ENCODE peak calls at places on chromosomes 4 and X, in five cellular contexts. F is IMR-90, L is adrenal gland, S is GM12891, X is erythroblast. W is an unnamed sample.

GRCh38 chr4:81648576-81649272 is 177.0 kb upstream of the RASGEF1B start:
- DNase-seq in X (no peak), F (no peak), L (no peak), S (peak; percentile 12), W (no peak)

GRCh38 chr4:119550857-119551532 is 77.6 kb downstream of the PDE5A start:
- DNase-seq in L (no peak), S (no peak), X (no peak), F (peak; percentile 73), W (no peak)

GRCh38 chr4:61201562-61202099 is 1.5 kb downstream of the ADGRL3 start:
- DNase-seq in L (no peak), X (no peak), F (no peak), S (peak; percentile 9), W (no peak)

GRCh38 chr4:108430921-108431320 is 189.5 kb upstream of the RPL34 start:
- DNase-seq in X (no peak), F (no peak), S (no peak), L (no peak), W (no peak)

GRCh38 chr4:188145626-188146025 is 6.4 kb downstream of the TRIML1 start:
- DNase-seq in S (no peak), L (no peak), X (no peak), F (peak; percentile 21), W (no peak)

GRCh38 chr4:6109842-6110560 is 90.3 kb downstream of the JAKMIP1 start:
- DNase-seq in F (no peak), X (no peak), S (no peak), L (no peak), W (peak; percentile 11)

GRCh38 chrX:136047969-136048368 is 62.7 kb downstream of the SLC9A6 start:
- DNase-seq in L (no peak), F (peak; percentile 55), X (no peak), S (no peak), W (no peak)

GRCh38 chr4:85807247-85807915 is 332.4 kb downstream of the ARHGAP24 start:
- DNase-seq in F (no peak), X (no peak), L (peak; percentile 2), S (no peak), W (no peak)

GRCh38 chr4:121514443-121514842 is 133.6 kb upstream of the QRFPR start:
- DNase-seq in F (no peak), S (no peak), L (no peak), X (no peak), W (no peak)

GRCh38 chr4:3476341-3476747 is 13.2 kb downstream of the DOK7 start:
- DNase-seq in L (no peak), F (no peak), S (no peak), X (no peak), W (no peak)

GRCh38 chr4:130099159-130099558 is 1003.2 kb downstream of the C4orf33 start:
- DNase-seq in X (no peak), L (no peak), F (no peak), S (no peak), W (no peak)

GRCh38 chr4:103497692-103498091 is 222.1 kb downstream of the TACR3 start:
- DNase-seq in L (no peak), X (no peak), S (no peak), F (no peak), W (no peak)

DNA sequence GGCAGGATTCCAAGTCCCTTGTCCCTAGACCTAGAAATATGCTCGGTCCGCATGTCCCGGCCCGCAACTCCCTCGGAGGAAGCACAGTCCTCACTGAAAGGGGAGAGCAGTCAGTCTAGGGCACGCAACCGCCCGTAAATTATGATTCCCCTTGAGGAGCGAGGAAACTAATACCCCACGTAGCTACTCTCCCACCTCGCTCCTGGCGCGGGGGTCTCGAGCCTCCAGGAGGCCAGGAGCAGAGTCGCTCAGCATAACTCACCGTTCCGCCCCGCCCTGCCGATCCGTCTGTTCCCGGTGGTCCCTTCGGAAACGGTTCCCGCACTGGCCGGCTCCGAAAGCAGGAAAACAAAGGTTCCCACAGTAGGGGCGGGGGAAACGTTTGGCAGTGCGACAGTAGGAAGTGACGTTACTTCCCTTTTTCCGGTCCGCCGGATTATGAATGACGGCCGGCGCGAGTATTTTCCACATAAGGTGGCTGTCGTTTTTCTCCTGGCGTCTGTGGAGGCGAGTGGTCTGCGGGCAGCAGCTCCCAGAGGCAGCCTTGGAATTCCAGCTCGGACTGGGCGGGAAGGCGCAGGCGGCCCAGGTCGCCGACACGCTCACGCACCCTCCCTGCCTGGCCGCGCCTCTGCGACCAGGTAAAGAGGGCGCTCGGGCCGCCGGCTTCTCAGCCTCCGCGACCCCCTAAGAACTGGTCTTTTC is at the start of the genes GSTCD and INTS12:
- DNase-seq in F (peak; percentile 93), L (peak; percentile 95), S (peak; percentile 43), X (peak; percentile 96), W (peak; percentile 63)
- TF ChIP-seq POLR2A in F (peak; percentile 89), L (peak; percentile 85), S (peak; percentile 84), X (peak; percentile 96), W (peak; percentile 71)

GRCh38 chr4:173171098-173171497 is 2.5 kb downstream of the GALNT7 start:
- DNase-seq in L (no peak), S (no peak), X (peak; percentile 29), F (peak; percentile 52), W (peak; percentile 38)

GRCh38 chr4:173168396-173169177 is at the start of gene GALNT7:
- DNase-seq in S (peak; percentile 61), L (peak; percentile 51), F (peak; percentile 52), X (peak; percentile 72), W (peak; percentile 75)

GRCh38 chr4:173170210-173170778 is 1.7 kb downstream of the GALNT7 start:
- DNase-seq in S (no peak), X (no peak), L (no peak), F (no peak), W (no peak)

GRCh38 chr4:173169178-173169427 is 492 bp downstream of the GALNT7 start:
- DNase-seq in X (no peak), S (no peak), F (no peak), L (no peak), W (no peak)

GRCh38 chr4:173169428-173170209 is 1.0 kb downstream of the GALNT7 start:
- DNase-seq in F (peak; percentile 62), X (peak; percentile 76), S (peak; percentile 71), L (peak; percentile 51), W (peak; percentile 34)
- TF ChIP-seq POLR2A in F (no peak), X (peak; percentile 26), S (no peak), L (no peak), W (no peak)

DNA sequence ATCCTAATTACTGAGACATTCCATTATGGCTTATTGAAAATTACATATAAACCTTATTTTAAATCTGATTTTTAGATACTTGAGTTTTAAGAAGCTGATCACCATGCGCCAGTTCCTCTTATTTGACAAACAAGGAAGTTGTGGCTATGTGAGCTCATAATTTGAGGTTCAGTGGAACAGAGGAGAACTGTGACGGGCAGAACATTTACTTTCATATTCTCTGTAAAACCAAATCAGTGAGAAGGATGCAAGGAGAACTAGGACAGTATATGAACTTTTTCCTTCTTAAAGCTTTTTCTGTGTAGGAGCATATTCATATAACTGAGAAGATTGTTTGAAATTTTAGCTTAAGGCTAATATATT is 25.3 kb downstream of the STIM2 start:
- DNase-seq in X (no peak), L (peak; percentile 39), S (peak; percentile 22), F (no peak), W (no peak)
- TF ChIP-seq POLR2A in X (no peak), L (no peak), S (no peak), F (no peak), W (no peak)

DNA sequence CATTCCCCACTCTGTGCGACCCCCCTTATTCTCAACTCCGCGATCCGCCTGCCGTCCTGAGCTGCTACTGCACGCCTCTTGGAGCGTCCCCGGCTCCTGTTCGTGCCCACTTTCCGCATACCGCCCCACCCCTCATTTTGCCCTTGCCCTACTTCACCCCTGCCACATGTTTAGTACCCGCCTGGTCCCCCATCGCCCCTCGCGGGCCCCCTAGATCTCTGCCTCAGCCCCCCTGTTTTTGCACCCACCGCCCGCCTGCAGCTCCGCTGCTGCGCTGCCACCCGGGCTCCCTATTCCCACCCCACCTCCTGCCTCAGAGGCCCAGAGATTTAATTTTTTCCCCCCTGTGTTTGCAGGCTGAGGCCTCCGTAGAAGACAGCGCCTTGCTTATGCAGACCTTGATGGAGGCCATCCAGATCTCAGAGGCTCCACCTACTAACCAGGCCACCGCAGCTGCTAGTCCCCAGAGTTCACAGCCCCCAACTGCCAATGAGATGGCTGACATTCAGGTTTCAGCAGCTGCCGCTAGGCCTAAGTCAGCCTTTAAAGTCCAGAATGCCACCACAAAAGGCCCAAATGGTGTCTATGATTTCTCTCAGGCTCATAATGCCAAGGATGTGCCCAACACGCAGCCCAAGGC is 1.4 kb downstream of the MAGED1 start:
- DNase-seq in L (peak; percentile 63), F (peak; percentile 31), X (peak; percentile 0), S (peak; percentile 27), W (no peak)
- TF ChIP-seq POLR2A in L (no peak), F (peak; percentile 16), X (no peak), S (no peak), W (no peak)

W was measured in A549.